ENCODE peak calls at places on chromosomes 12 and 14, in five cellular contexts. W, F, L, P and K are unnamed samples.

GRCh38 chr14:67919259-67919658 is 99.7 kb downstream of the RAD51B start:
- DNase-seq in L (no peak), F (no peak), W (no peak), P (no peak), K (peak)

GRCh38 chr12:49990269-49990668 is 17.5 kb downstream of the AQP6 start:
- DNase-seq in W (no peak), L (no peak), P (no peak), F (no peak), K (peak)

GRCh38 chr12:124829708-124830304 is 33.9 kb downstream of the SCARB1 start:
- DNase-seq in F (peak), W (peak), L (no peak), P (no peak), K (no peak)

GRCh38 chr12:3218846-3219632 is 141.9 kb downstream of the TSPAN9 start:
- DNase-seq in P (no peak), L (no peak), W (no peak), F (no peak), K (no peak)

GRCh38 chr12:128820723-128821432 is 2.9 kb downstream of the SLC15A4 start:
- DNase-seq in L (no peak), W (no peak), F (no peak), P (no peak), K (no peak)

GRCh38 chr12:49208661-49209060 is 19.8 kb upstream of the TUBA1A start:
- DNase-seq in L (no peak), F (no peak), W (no peak), P (no peak), K (no peak)

GRCh38 chr12:117583092-117583491 is 221.7 kb upstream of the NOS1 start:
- DNase-seq in F (no peak), L (no peak), W (no peak), P (no peak), K (no peak)

GRCh38 chr14:90426663-90427062 is 29.8 kb downstream of the CALM1 start:
- DNase-seq in P (peak), F (peak), W (no peak), L (no peak), K (no peak)

GRCh38 chr14:76812093-76812421 is 625 bp downstream of the ANGEL1 start:
- DNase-seq in F (peak), P (no peak), W (no peak), L (no peak), K (no peak)

GRCh38 chr14:97166497-97166896 is 369.3 kb downstream of the VRK1 start:
- DNase-seq in P (no peak), L (no peak), W (no peak), F (no peak), K (no peak)

GRCh38 chr14:29654910-29655590 is 272.6 kb downstream of the PRKD1 start:
- DNase-seq in P (no peak), L (no peak), F (no peak), W (no peak), K (peak)

GRCh38 chr12:78864483-78865296 is at the start of gene SYT1:
- DNase-seq in F (no peak), L (no peak), P (peak), W (no peak), K (peak)

GRCh38 chr12:118418385-118419057 is 42.2 kb downstream of the SUDS3 start:
- DNase-seq in F (no peak), L (no peak), W (peak), P (no peak), K (no peak)

GRCh38 chr12:113747048-113747447 is 219.1 kb downstream of the RBM19 start:
- DNase-seq in F (peak), L (no peak), P (no peak), W (no peak), K (no peak)

GRCh38 chr12:22234561-22234960 is 99.9 kb downstream of the ST8SIA1 start:
- DNase-seq in L (no peak), W (no peak), P (no peak), F (no peak), K (peak)

GRCh38 chr12:116320839-116321238 is 43.3 kb upstream of the MED13L start:
- DNase-seq in W (no peak), P (no peak), F (no peak), L (no peak), K (peak)

GRCh38 chr12:44674866-44675265 is 201.2 kb downstream of the NELL2 start:
- DNase-seq in L (no peak), F (no peak), P (no peak), W (no peak), K (no peak)

GRCh38 chr14:63174760-63175191 is 29.5 kb upstream of the RHOJ start:
- DNase-seq in L (no peak), W (peak), F (peak), P (peak), K (peak)
- TF ChIP-seq MXI1 in L (no peak), W (no peak), F (no peak), P (no peak), K (no peak)

GRCh38 chr12:65084579-65084978 is 36.5 kb downstream of the WIF1 start:
- DNase-seq in F (no peak), W (no peak), P (no peak), L (no peak), K (no peak)
- TF ChIP-seq MXI1 in F (no peak), W (no peak), P (no peak), L (no peak), K (no peak)

DNA sequence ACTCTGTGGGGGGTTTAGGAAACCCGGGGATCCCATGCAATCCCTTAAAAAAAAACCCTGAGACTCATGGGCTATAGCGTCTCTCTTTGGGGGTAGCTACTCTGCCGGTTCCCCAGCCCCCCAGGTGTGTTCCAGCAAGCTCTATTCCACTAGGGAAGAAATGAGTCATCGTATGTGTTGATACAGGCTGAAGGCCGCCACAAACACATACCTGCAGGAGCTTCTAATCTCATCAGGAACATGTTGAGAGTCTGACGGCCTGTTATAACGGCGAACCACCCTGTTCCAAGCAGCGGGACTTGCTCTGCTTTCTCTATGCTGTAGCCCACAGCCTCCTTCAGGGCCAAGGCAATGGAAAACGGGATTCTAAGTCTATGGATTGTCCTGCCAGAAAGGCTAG is 981 bp upstream of the KRT5 start:
- DNase-seq in W (no peak), P (no peak), F (peak), L (no peak), K (no peak)
- TF ChIP-seq MXI1 in W (no peak), P (no peak), F (no peak), L (no peak), K (no peak)

GRCh38 chr12:96456265-96456974 is 33.0 kb upstream of the CFAP54 start:
- DNase-seq in L (peak), P (no peak), F (no peak), W (no peak), K (no peak)
- TF ChIP-seq MXI1 in L (no peak), P (no peak), F (no peak), W (no peak), K (no peak)

DNA sequence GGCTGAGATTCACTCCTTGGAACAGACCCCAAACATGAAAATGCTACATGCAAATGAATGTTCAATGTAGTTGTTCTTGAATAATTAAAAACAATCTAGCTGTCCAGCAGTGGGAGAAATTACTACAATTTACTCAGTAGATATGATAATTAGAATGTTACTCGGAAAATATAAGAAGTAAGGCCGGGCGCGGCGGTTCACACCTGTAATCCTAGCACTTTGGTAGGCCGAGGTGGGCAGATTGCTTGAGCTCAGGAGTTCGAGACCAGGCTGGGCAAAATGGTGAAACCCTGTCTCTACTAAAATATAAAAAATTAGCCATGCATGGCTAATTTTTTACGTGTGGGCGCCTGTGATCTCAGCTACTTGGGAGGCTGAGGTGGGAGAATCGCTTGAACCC is 15.3 kb upstream of the PTGER2 start:
- DNase-seq in L (no peak), F (no peak), W (no peak), P (no peak), K (no peak)
- TF ChIP-seq MXI1 in L (no peak), F (no peak), W (no peak), P (no peak), K (no peak)